ENCODE peak calls at places on chromosome 17, in four cellular contexts. W is GM12878, G is HL-60, D is K562. R is an unnamed sample.
A peak's percentile ranks its signal among the peaks of the same experiment; 100 is the strongest.

GRCh38 chr17:77579717-77580116 is 378.8 kb upstream of the TNRC6C start:
- DNase-seq in D (no peak), W (no peak), G (no peak), R (no peak)

GRCh38 chr17:60345233-60345632 is 46.7 kb downstream of the USP32 start:
- DNase-seq in W (no peak), D (no peak), G (no peak), R (no peak)

GRCh38 chr17:62965149-62965648 is 836 bp upstream of the TANC2 start:
- DNase-seq in D (no peak), W (no peak), G (no peak), R (no peak)

GRCh38 chr17:50458290-50458689 is 10.4 kb downstream of the CHAD start:
- DNase-seq in D (no peak), G (no peak), W (no peak), R (no peak)

GRCh38 chr17:37490638-37491614 is 1.2 kb downstream of the DUSP14 start:
- DNase-seq in W (no peak), G (peak; percentile 27), D (peak; percentile 81), R (no peak)

GRCh38 chr17:63675607-63676539 is 24.1 kb downstream of the LIMD2 start:
- DNase-seq in D (peak; percentile 80), G (no peak), W (no peak), R (no peak)

GRCh38 chr17:37671028-37671812 is 28.0 kb upstream of the DDX52 start:
- DNase-seq in D (no peak), W (no peak), G (no peak), R (no peak)

GRCh38 chr17:39845052-39845976 is 18.8 kb downstream of the IKZF3 start:
- DNase-seq in G (no peak), W (no peak), D (no peak), R (no peak)

GRCh38 chr17:41962768-41963434 is 3.7 kb upstream of the CNP start:
- DNase-seq in W (no peak), G (peak; percentile 39), D (peak; percentile 81), R (peak; percentile 75)

GRCh38 chr17:73663614-73664013 is 19.4 kb upstream of the SDK2 start:
- DNase-seq in W (no peak), G (no peak), D (no peak), R (no peak)

GRCh38 chr17:30187528-30187927 is 48.0 kb downstream of the SLC6A4 start:
- DNase-seq in W (no peak), G (no peak), D (no peak), R (no peak)
- TF ChIP-seq SPI1 in W (no peak), G (no peak), D (no peak), R (no peak)

GRCh38 chr17:59124665-59125064 is 18.0 kb upstream of the TRIM37 start:
- DNase-seq in W (peak; percentile 41), G (no peak), D (no peak), R (no peak)
- TF ChIP-seq SPI1 in W (no peak), G (no peak), D (no peak), R (no peak)

DNA sequence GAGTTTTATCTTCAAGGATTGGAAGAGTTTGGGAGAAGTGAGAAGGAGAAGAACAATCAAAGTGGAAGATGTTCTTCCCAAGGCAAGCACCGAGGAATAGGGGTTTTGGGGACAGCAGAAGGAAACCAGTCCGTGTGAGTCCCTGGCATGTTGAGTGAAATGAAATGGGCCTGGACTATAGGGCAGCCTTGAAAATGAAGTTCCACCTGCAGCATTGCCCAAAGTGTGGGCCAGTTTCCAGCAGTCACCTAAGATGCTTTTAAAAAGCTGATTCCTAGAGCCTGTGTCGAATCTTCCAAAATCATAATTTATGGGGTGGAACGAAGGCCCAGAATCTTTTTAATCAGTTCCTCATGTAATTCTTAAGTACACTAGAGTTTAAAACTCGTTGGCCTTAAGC is 59.9 kb upstream of the DNAH9 start:
- DNase-seq in W (no peak), D (no peak), G (no peak), R (no peak)
- TF ChIP-seq SPI1 in W (no peak), D (no peak), G (no peak), R (no peak)

DNA sequence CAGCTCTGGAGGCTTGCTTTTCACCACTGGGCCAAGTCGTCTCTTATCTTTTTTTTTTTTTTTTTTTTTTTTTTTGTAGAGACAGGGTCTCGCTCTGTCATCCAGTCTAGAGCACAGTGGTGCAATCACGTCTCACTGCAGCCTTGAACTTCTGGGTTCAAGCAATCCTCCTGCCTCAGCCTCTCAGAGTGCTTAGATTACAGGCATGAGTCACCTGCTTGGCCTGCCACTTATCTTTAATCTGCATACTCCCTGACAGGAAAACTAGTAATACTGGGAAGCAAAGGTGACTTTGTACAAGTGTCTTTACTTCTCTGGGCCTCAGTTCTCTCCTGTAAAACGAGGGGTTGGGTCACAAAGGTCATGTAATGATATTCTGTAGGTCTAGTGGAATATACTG is 15.0 kb downstream of the NTN1 start:
- DNase-seq in W (no peak), G (no peak), D (no peak), R (no peak)
- TF ChIP-seq SPI1 in W (no peak), G (no peak), D (no peak), R (no peak)

GRCh38 chr17:45394913-45395568 is 37.6 kb downstream of the ARHGAP27 start:
- DNase-seq in G (no peak), W (no peak), D (peak; percentile 94), R (peak; percentile 79)
- TF ChIP-seq SPI1 in G (no peak), W (no peak), D (no peak), R (no peak)

GRCh38 chr17:11932337-11932898 is 64.9 kb downstream of the ZNF18 start:
- DNase-seq in W (no peak), D (no peak), G (no peak), R (no peak)

GRCh38 chr17:11940904-11941303 is 56.4 kb downstream of the ZNF18 start:
- DNase-seq in D (no peak), G (no peak), W (no peak), R (no peak)

GRCh38 chr17:11935734-11936406 is 61.4 kb downstream of the ZNF18 start:
- DNase-seq in D (peak; percentile 30), G (peak; percentile 1), W (no peak), R (peak; percentile 16)
- TF ChIP-seq SPI1 in D (no peak), G (no peak), W (no peak), R (no peak)

GRCh38 chr17:81419333-81419885 is 24.2 kb downstream of the BAHCC1 start:
- DNase-seq in W (no peak), D (peak; percentile 49), G (no peak), R (no peak)
- TF ChIP-seq SPI1 in W (no peak), D (no peak), G (no peak), R (no peak)

GRCh38 chr17:4513113-4514032 is 14.7 kb downstream of the SPNS2 start:
- DNase-seq in G (no peak), W (no peak), D (no peak), R (no peak)
- TF ChIP-seq SPI1 in G (no peak), W (no peak), D (no peak), R (no peak)

R was measured in GM12891.